ENCODE peak calls at places on chromosomes 5 and 9, in seven cellular contexts. S, P, C, B, Q, X and F are unnamed samples.

GRCh38 chr5:134552301-134552700 is 26.8 kb downstream of the JADE2 start:
- DNase-seq in S (no peak), P (no peak), C (peak; percentile 84), B (no peak), Q (no peak), X (no peak), F (no peak)

GRCh38 chr9:8234286-8234819 is 434.8 kb upstream of the DMAC1 start:
- DNase-seq in S (no peak), P (no peak), C (no peak), B (no peak), Q (no peak), X (no peak), F (no peak)

GRCh38 chr5:157271740-157272271 is 5.9 kb downstream of the CYFIP2 start:
- DNase-seq in S (peak; percentile 96), P (peak; percentile 74), C (no peak), B (peak; percentile 45), Q (no peak), X (no peak), F (peak; percentile 81)

GRCh38 chr9:131282688-131283422 is 6.5 kb upstream of the FAM78A start:
- DNase-seq in S (no peak), P (no peak), C (no peak), B (no peak), Q (peak; percentile 92), X (no peak), F (no peak)

GRCh38 chr5:77935516-77936364 is 159.6 kb upstream of the TBCA start:
- DNase-seq in S (peak; percentile 52), P (no peak), C (no peak), B (no peak), Q (no peak), X (no peak), F (no peak)

GRCh38 chr5:1214163-1214935 is 10.8 kb upstream of the SLC6A18 start:
- DNase-seq in S (no peak), P (no peak), C (no peak), B (no peak), Q (no peak), X (no peak), F (no peak)

GRCh38 chr9:113347479-113347878 is 1.9 kb upstream of the BSPRY start:
- DNase-seq in S (no peak), P (no peak), C (no peak), B (no peak), Q (no peak), X (no peak), F (no peak)

GRCh38 chr5:62284946-62285891 is 20.8 kb upstream of the KIF2A start:
- DNase-seq in S (peak; percentile 44), P (no peak), C (no peak), B (no peak), Q (no peak), X (no peak), F (no peak)

GRCh38 chr5:180205936-180206335 is 3.1 kb downstream of the RASGEF1C start:
- DNase-seq in S (no peak), P (no peak), C (no peak), B (no peak), Q (no peak), X (no peak), F (no peak)

GRCh38 chr5:132100672-132101261 is 27.2 kb downstream of the CSF2 start:
- DNase-seq in S (peak; percentile 82), P (no peak), C (no peak), B (no peak), Q (no peak), X (no peak), F (peak; percentile 65)

GRCh38 chr9:89679006-89679395 is 74.2 kb downstream of the GADD45G start:
- DNase-seq in S (no peak), P (no peak), C (no peak), B (no peak), Q (no peak), X (no peak), F (no peak)

GRCh38 chr5:107564896-107565295 is 105.8 kb downstream of the EFNA5 start:
- DNase-seq in S (no peak), P (no peak), C (no peak), B (no peak), Q (no peak), X (no peak), F (no peak)

GRCh38 chr9:77743381-77743780 is 95.3 kb upstream of the GNA14 start:
- DNase-seq in S (no peak), P (no peak), C (no peak), B (no peak), Q (no peak), X (no peak), F (no peak)

GRCh38 chr5:36442796-36443195 is 141.1 kb upstream of the RANBP3L start:
- DNase-seq in S (no peak), P (no peak), C (peak; percentile 86), B (no peak), Q (no peak), X (no peak), F (no peak)

GRCh38 chr9:131744171-131744714 is 4.4 kb upstream of the RAPGEF1 start:
- DNase-seq in S (peak; percentile 48), P (no peak), C (no peak), B (no peak), Q (no peak), X (no peak), F (no peak)

GRCh38 chr5:180040287-180041214 is 31.0 kb downstream of the RNF130 start:
- DNase-seq in S (no peak), P (no peak), C (peak; percentile 54), B (no peak), Q (no peak), X (no peak), F (no peak)

GRCh38 chr5:2896371-2897275 is 145.1 kb upstream of the IRX2 start:
- DNase-seq in S (no peak), P (no peak), C (no peak), B (no peak), Q (no peak), X (no peak), F (no peak)

GRCh38 chr5:14870347-14871083 is 1.1 kb downstream of the ANKH start:
- DNase-seq in S (peak; percentile 61), P (peak; percentile 44), C (peak; percentile 19), B (peak; percentile 29), Q (no peak), X (no peak), F (no peak)

GRCh38 chr5:135991381-135991907 is 36.7 kb upstream of the LECT2 start:
- DNase-seq in S (no peak), P (no peak), C (no peak), B (no peak), Q (no peak), X (no peak), F (no peak)

GRCh38 chr5:41683181-41683580 is 172.8 kb upstream of the PLCXD3 start:
- DNase-seq in S (peak; percentile 11), P (no peak), C (no peak), B (no peak), Q (no peak), X (no peak), F (no peak)

GRCh38 chr5:139395844-139396640 is 1.1 kb upstream of the PROB1 start:
- DNase-seq in S (peak; percentile 76), P (no peak), C (no peak), B (no peak), Q (no peak), X (no peak), F (no peak)
- TF ChIP-seq CTCF in S (no peak), P (no peak), C (no peak), B (no peak), Q (no peak), X (no peak), F (no peak)

GRCh38 chr5:145889611-145890010 is 16.8 kb upstream of the GRXCR2 start:
- DNase-seq in S (no peak), P (no peak), C (no peak), B (no peak), Q (no peak), X (no peak), F (no peak)

GRCh38 chr5:145887217-145887616 is 14.4 kb upstream of the GRXCR2 start:
- DNase-seq in S (no peak), P (no peak), C (peak; percentile 13), B (no peak), Q (no peak), X (no peak), F (no peak)

DNA sequence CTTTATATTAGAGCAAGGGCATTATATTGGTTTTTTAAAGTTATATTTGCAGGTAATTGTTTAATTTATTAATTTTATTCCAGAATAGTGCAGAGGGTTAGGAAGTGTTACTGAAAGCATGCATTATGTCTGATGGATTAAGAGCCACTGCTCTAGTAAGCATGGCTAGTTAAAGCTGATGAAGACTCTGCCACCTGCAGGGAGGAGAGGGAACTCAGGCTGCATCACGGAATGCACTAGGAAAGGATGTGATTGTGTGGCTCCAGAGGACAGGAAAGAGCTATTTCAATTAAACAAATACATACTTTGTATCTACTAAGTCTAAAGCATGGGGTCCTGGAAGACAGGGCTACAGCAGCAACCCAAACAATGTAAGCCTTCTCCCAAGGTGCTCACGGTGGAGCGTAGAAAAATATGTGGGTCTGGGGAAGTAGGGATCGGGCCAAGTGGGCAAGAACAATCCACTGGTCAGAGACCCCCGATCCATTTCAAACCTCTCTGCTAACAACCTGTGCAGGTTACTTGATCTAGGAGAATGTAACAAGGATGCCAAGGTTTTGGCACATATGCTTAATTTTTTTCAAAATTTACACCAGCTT is 15.3 kb upstream of the GRXCR2 start:
- DNase-seq in S (peak; percentile 12), P (no peak), C (peak; percentile 68), B (no peak), Q (peak; percentile 63), X (no peak), F (no peak)
- TF ChIP-seq CTCF in S (peak; percentile 38), P (no peak), C (peak; percentile 75), B (peak; percentile 31), Q (peak; percentile 93), X (peak; percentile 30), F (no peak)

GRCh38 chr5:43663916-43664315 is 60.9 kb downstream of the NNT start:
- DNase-seq in S (no peak), P (no peak), C (no peak), B (no peak), Q (no peak), X (no peak), F (no peak)

GRCh38 chr5:43659075-43659474 is 56.1 kb downstream of the NNT start:
- DNase-seq in S (no peak), P (no peak), C (no peak), B (no peak), Q (no peak), X (no peak), F (no peak)

GRCh38 chr5:43664641-43665040 is 61.7 kb downstream of the NNT start:
- DNase-seq in S (no peak), P (no peak), C (no peak), B (no peak), Q (no peak), X (no peak), F (no peak)

GRCh38 chr5:43658499-43658898 is 55.5 kb downstream of the NNT start:
- DNase-seq in S (no peak), P (no peak), C (peak; percentile 41), B (no peak), Q (no peak), X (no peak), F (no peak)

GRCh38 chr5:43661102-43661501 is 58.1 kb downstream of the NNT start:
- DNase-seq in S (peak; percentile 40), P (no peak), C (peak; percentile 66), B (no peak), Q (peak; percentile 61), X (no peak), F (no peak)
- TF ChIP-seq CTCF in S (peak; percentile 28), P (no peak), C (peak; percentile 62), B (peak; percentile 44), Q (peak; percentile 41), X (peak; percentile 42), F (peak; percentile 43)

GRCh38 chr5:147240266-147240985 is 5.6 kb downstream of the STK32A start:
- DNase-seq in S (no peak), P (no peak), C (no peak), B (no peak), Q (no peak), X (no peak), F (no peak)

GRCh38 chr5:147234098-147234824 is 565 bp upstream of the STK32A start:
- DNase-seq in S (no peak), P (no peak), C (no peak), B (no peak), Q (no peak), X (peak; percentile 59), F (no peak)

GRCh38 chr5:147234825-147235635 is at the start of gene STK32A:
- DNase-seq in S (no peak), P (no peak), C (peak; percentile 65), B (no peak), Q (peak; percentile 80), X (peak; percentile 84), F (no peak)
- TF ChIP-seq CTCF in S (no peak), P (no peak), C (peak; percentile 28), B (no peak), Q (no peak), X (no peak), F (no peak)